ENCODE peak calls at places on chromosomes 1 and 21, in four cellular contexts. F is neural progenitor cell, L is AG10803, J is fibroblast of the aortic adventitia. B is an unnamed sample.

GRCh38 chr21:35217504-35218060 is 168.5 kb upstream of the RUNX1 start:
- DNase-seq in F (no peak), L (peak; percentile 95), J (peak; percentile 80), B (peak; percentile 67)

GRCh38 chr1:223137402-223138100 is 5.5 kb downstream of the TLR5 start:
- DNase-seq in F (no peak), L (peak; percentile 87), J (peak; percentile 87), B (peak; percentile 85)

GRCh38 chr1:32215629-32216505 is 6.3 kb downstream of the TMEM234 start:
- DNase-seq in F (peak; percentile 83), L (peak; percentile 64), J (peak; percentile 68), B (peak; percentile 65)

GRCh38 chr1:26530898-26531598 is 1.5 kb downstream of the RPS6KA1 start:
- DNase-seq in F (peak; percentile 81), L (peak; percentile 29), J (peak; percentile 29), B (peak; percentile 61)

GRCh38 chr1:25066253-25066652 is 136.2 kb upstream of the RUNX3 start:
- DNase-seq in F (no peak), L (peak; percentile 11), J (no peak), B (no peak)

GRCh38 chr1:23916209-23917131 is 3.3 kb upstream of the CNR2 start:
- DNase-seq in F (peak; percentile 87), L (peak; percentile 43), J (peak; percentile 49), B (peak; percentile 63)

GRCh38 chr1:1330366-1331067 is 563 bp upstream of the TAS1R3 start:
- DNase-seq in F (no peak), L (no peak), J (peak; percentile 35), B (no peak)

GRCh38 chr21:30030416-30030815 is 90.6 kb upstream of the GRIK1 start:
- DNase-seq in F (no peak), L (no peak), J (no peak), B (no peak)

GRCh38 chr1:62093261-62093660 is 101.4 kb upstream of the L1TD1 start:
- DNase-seq in F (no peak), L (no peak), J (no peak), B (no peak)

GRCh38 chr1:19775317-19775716 is 24.4 kb downstream of the TMCO4 start:
- DNase-seq in F (no peak), L (no peak), J (peak; percentile 11), B (no peak)

GRCh38 chr1:223228201-223228600 is 85.2 kb upstream of the TLR5 start:
- DNase-seq in F (no peak), L (no peak), J (no peak), B (no peak)

GRCh38 chr1:111032295-111032897 is 68.7 kb upstream of the LRIF1 start:
- DNase-seq in F (peak; percentile 49), L (peak; percentile 25), J (peak; percentile 48), B (peak; percentile 33)

GRCh38 chr1:145886390-145886789 is 724 bp upstream of the ANKRD35 start:
- DNase-seq in F (no peak), L (no peak), J (no peak), B (no peak)

GRCh38 chr1:145887631-145888030 is 2.0 kb upstream of the ANKRD35 start:
- DNase-seq in F (no peak), L (no peak), J (no peak), B (no peak)

GRCh38 chr1:145884675-145885074 is 991 bp downstream of the ANKRD35 start:
- DNase-seq in F (no peak), L (peak; percentile 63), J (peak; percentile 68), B (no peak)

GRCh38 chr1:145885738-145886287 is at the start of gene ANKRD35:
- DNase-seq in F (peak; percentile 94), L (peak; percentile 35), J (no peak), B (peak; percentile 44)

GRCh38 chr1:145886811-145887210 is 1.1 kb upstream of the ANKRD35 start:
- DNase-seq in F (no peak), L (no peak), J (no peak), B (no peak)
- H3K4me3 ChIP-seq in F (no peak overlapping the region), L (no peak overlapping the region), J (no peak overlapping the region), B (no peak overlapping the region)

GRCh38 chr1:225809842-225810578 is at the start of gene EPHX1:
- DNase-seq in F (peak; percentile 93), L (peak; percentile 80), J (peak; percentile 87), B (peak; percentile 86)
- TF ChIP-seq CTCF in F (peak; percentile 36), L (peak; percentile 35), J (peak; percentile 59), B (peak; percentile 40)

GRCh38 chr1:8374812-8375211 is 56.9 kb downstream of the SLC45A1 start:
- DNase-seq in F (peak; percentile 55), L (peak; percentile 51), J (no peak), B (no peak)
- H3K4me3 ChIP-seq in F (no peak overlapping the region), L (no peak overlapping the region), J (no peak overlapping the region), B (no peak overlapping the region)

GRCh38 chr1:209590405-209590804 is 6.9 kb downstream of the CAMK1G start:
- DNase-seq in F (peak; percentile 67), L (no peak), J (no peak), B (peak; percentile 29)
- TF ChIP-seq CTCF in F (peak; percentile 47), L (peak; percentile 56), J (peak; percentile 47), B (peak; percentile 56)

GRCh38 chr1:27592600-27593340 is 11.2 kb downstream of the AHDC1 start:
- DNase-seq in F (peak; percentile 91), L (no peak), J (no peak), B (no peak)

GRCh38 chr1:27594542-27595510 is 9.1 kb downstream of the AHDC1 start:
- DNase-seq in F (peak; percentile 46), L (peak; percentile 48), J (no peak), B (peak; percentile 49)

GRCh38 chr1:27592191-27592590 is 11.8 kb downstream of the AHDC1 start:
- DNase-seq in F (no peak), L (no peak), J (no peak), B (no peak)

GRCh38 chr1:27595597-27595996 is 8.3 kb downstream of the AHDC1 start:
- DNase-seq in F (no peak), L (no peak), J (no peak), B (no peak)

DNA sequence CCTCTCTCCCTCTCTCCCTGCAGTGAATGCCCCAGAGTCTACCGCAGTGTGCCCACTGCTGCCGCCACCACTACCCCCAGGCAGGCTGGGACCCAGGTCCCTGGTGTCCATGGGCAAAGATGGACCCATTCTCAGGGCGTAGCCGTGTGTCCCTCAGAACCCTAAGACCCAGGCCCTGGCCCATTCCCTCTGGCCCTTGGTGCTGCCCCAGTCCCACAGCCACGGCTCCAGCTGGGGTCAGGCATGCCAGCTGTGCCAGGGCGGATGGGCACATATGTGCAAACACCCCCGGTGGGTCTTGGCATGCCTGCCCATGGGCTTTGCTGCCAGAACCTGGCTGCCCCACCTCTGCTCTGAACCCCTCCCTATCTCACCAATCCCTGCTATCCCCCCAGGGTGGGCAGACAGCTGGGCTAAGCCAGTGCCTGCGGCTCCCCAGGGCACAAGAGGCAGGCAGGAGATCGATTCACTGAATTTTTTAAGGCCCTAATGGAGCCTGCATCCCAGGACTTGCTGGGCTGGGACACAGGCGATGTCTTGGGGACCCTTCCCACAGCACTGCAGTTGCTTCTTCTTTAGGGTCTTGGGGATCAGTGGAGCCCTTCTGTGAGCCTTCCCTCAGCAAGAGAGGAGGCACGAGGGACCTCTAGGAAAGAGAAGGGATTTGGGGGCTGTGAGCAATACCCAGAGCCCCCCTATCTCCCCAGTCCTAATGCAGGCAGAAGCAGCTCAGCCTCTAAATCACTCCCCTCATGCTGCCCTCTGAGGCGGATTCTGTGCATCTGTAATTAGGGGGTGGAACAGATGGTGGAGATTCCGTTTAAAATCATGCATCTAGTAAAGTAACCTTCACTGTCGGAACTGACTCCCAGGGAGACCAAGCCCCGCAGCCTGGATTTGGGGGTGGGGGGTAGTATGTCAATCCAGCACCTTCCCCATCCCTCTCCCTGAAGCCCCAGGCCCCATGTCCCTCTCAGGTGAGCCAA is 10.3 kb downstream of the AHDC1 start:
- DNase-seq in F (peak; percentile 44), L (no peak), J (no peak), B (no peak)
- H3K4me3 ChIP-seq in F (peak overlapping the region; percentile 40), L (no peak overlapping the region), J (no peak overlapping the region), B (no peak overlapping the region)

GRCh38 chr1:76939817-76940216 is 72.5 kb downstream of the ST6GALNAC5 start:
- DNase-seq in F (no peak), L (no peak), J (no peak), B (no peak)

GRCh38 chr1:76940586-76941335 is 73.5 kb downstream of the ST6GALNAC5 start:
- DNase-seq in F (no peak), L (peak; percentile 50), J (no peak), B (peak; percentile 42)

GRCh38 chr1:76942549-76942948 is 75.3 kb downstream of the ST6GALNAC5 start:
- DNase-seq in F (no peak), L (peak; percentile 62), J (peak; percentile 18), B (peak; percentile 40)

GRCh38 chr1:76939107-76939816 is 72.0 kb downstream of the ST6GALNAC5 start:
- DNase-seq in F (no peak), L (peak; percentile 80), J (peak; percentile 21), B (peak; percentile 66)

DNA sequence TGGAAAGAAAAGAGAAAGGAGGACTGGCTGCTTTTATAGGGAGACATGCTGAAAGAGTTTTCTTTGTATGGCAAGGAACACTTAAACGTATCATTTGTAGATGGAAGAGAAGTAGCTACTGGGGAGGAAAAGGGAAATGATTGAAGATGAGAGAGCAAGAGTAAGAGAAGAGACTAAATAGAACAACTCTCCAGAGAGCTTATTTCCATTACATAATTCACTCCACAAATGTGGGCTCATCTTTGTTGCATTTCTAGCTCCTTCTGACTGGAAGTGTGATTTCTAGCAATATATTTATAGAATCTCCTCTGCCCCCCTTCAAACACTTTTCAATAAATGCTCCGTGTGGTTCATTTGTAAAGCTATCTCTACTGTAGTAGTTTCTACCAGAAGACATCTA is 71.0 kb downstream of the ST6GALNAC5 start:
- DNase-seq in F (no peak), L (no peak), J (no peak), B (no peak)
- TF ChIP-seq CTCF in F (no peak), L (no peak), J (no peak), B (no peak)

GRCh38 chr21:45241357-45241756 is 46.3 kb downstream of the POFUT2 start:
- DNase-seq in F (no peak), L (no peak), J (no peak), B (no peak)

GRCh38 chr21:45243603-45244002 is 44.1 kb downstream of the POFUT2 start:
- DNase-seq in F (no peak), L (no peak), J (no peak), B (no peak)

GRCh38 chr21:45246535-45247320 is 41.0 kb downstream of the POFUT2 start:
- DNase-seq in F (no peak), L (no peak), J (no peak), B (no peak)

GRCh38 chr21:45246014-45246413 is 41.7 kb downstream of the POFUT2 start:
- DNase-seq in F (no peak), L (no peak), J (no peak), B (no peak)

GRCh38 chr21:45244799-45245340 is 42.8 kb downstream of the POFUT2 start:
- DNase-seq in F (no peak), L (no peak), J (no peak), B (no peak)
- H3K4me3 ChIP-seq in F (no peak overlapping the region), L (no peak overlapping the region), J (no peak overlapping the region), B (no peak overlapping the region)

B was measured in fibroblast of villous mesenchyme.